ENCODE peak calls at places on chromosomes 3 and 15, in ten cellular contexts. C is HFF-Myc, V is A549, B is heart left ventricle, Z is cardiac muscle cell, G is glutamatergic neuron, F is fibroblast of lung, D is cardiac fibroblast, E is GM12865, Y is neural progenitor cell. W is an unnamed sample.

GRCh38 chr3:23949784-23950183 is 4.7 kb downstream of the NR1D2 start:
- DNase-seq in C (no peak), V (no peak), B (peak), Z (peak), G (no peak), F (no peak), D (no peak), E (peak), Y (no peak), W (no peak)

GRCh38 chr3:148643389-148643840 is 54.3 kb upstream of the AGTR1 start:
- DNase-seq in C (no peak), V (no peak), B (no peak), Z (peak), G (no peak), F (peak), D (peak), E (no peak), Y (peak), W (no peak)

GRCh38 chr3:169354774-169355501 is 308.6 kb downstream of the MECOM start:
- DNase-seq in C (no peak), V (no peak), B (no peak), Z (no peak), G (peak), F (no peak), D (no peak), E (no peak), Y (peak), W (no peak)

GRCh38 chr3:65833761-65834505 is 204.8 kb downstream of the MAGI1 start:
- DNase-seq in C (no peak), V (no peak), B (no peak), Z (no peak), G (no peak), F (peak), D (peak), E (peak), Y (no peak), W (no peak)

GRCh38 chr15:89463113-89463512 is 33.3 kb downstream of the RHCG start:
- DNase-seq in C (no peak), V (no peak), B (no peak), Z (no peak), G (no peak), F (no peak), D (no peak), E (no peak), Y (no peak), W (no peak)

GRCh38 chr15:77981281-77982126 is 96.0 kb downstream of the TBC1D2B start:
- DNase-seq in C (no peak), V (no peak), B (peak), Z (no peak), G (no peak), F (no peak), D (no peak), E (no peak), Y (no peak), W (no peak)

GRCh38 chr3:127015282-127016042 is 32.5 kb downstream of the PLXNA1 start:
- DNase-seq in C (no peak), V (no peak), B (no peak), Z (no peak), G (no peak), F (peak), D (no peak), E (peak), Y (peak), W (no peak)

GRCh38 chr15:87672309-87672897 is 584.1 kb downstream of the NTRK3 start:
- DNase-seq in C (peak), V (peak), B (no peak), Z (peak), G (peak), F (peak), D (peak), E (no peak), Y (peak), W (no peak)

GRCh38 chr15:40714144-40714543 is 19.2 kb downstream of the RAD51 start:
- DNase-seq in C (no peak), V (no peak), B (no peak), Z (no peak), G (no peak), F (no peak), D (no peak), E (no peak), Y (no peak), W (no peak)

GRCh38 chr3:23481660-23482278 is 278.6 kb downstream of the UBE2E2 start:
- DNase-seq in C (no peak), V (no peak), B (no peak), Z (no peak), G (no peak), F (peak), D (peak), E (no peak), Y (no peak), W (no peak)

GRCh38 chr3:161489390-161489789 is 7.2 kb upstream of the OTOL1 start:
- DNase-seq in C (no peak), V (no peak), B (no peak), Z (no peak), G (no peak), F (no peak), D (no peak), E (peak), Y (no peak), W (no peak)

GRCh38 chr3:46705022-46705530 is 3.9 kb downstream of the TMIE start:
- DNase-seq in C (peak), V (peak), B (peak), Z (peak), G (peak), F (peak), D (peak), E (peak), Y (peak), W (peak)

GRCh38 chr3:110886514-110886913 is 185.1 kb upstream of the NECTIN3 start:
- DNase-seq in C (no peak), V (no peak), B (no peak), Z (peak), G (no peak), F (peak), D (no peak), E (no peak), Y (peak), W (no peak)

GRCh38 chr15:38560456-38560926 is 4.1 kb downstream of the RASGRP1 start:
- DNase-seq in C (no peak), V (no peak), B (no peak), Z (no peak), G (no peak), F (no peak), D (no peak), E (peak), Y (no peak), W (no peak)

GRCh38 chr3:67357610-67358458 is 296.6 kb downstream of the SUCLG2 start:
- DNase-seq in C (peak), V (peak), B (no peak), Z (peak), G (peak), F (peak), D (peak), E (peak), Y (peak), W (no peak)

GRCh38 chr3:177358968-177359600 is 161.8 kb upstream of the TBL1XR1 start:
- DNase-seq in C (no peak), V (peak), B (peak), Z (peak), G (peak), F (peak), D (no peak), E (peak), Y (peak), W (no peak)

GRCh38 chr3:16849240-16849639 is 35.5 kb upstream of the PLCL2 start:
- DNase-seq in C (no peak), V (no peak), B (peak), Z (peak), G (peak), F (peak), D (peak), E (peak), Y (peak), W (peak)

GRCh38 chr15:84598993-84599392 is 1.8 kb upstream of the ZSCAN2 start:
- DNase-seq in C (peak), V (peak), B (no peak), Z (peak), G (peak), F (peak), D (peak), E (peak), Y (peak), W (no peak)

GRCh38 chr15:80780416-80781221 is 1.4 kb downstream of the CEMIP start:
- DNase-seq in C (no peak), V (peak), B (peak), Z (peak), G (peak), F (peak), D (peak), E (no peak), Y (peak), W (no peak)

GRCh38 chr15:98875309-98875708 is 132.3 kb downstream of the PGPEP1L start:
- DNase-seq in C (no peak), V (no peak), B (no peak), Z (no peak), G (no peak), F (no peak), D (no peak), E (no peak), Y (no peak), W (no peak)

GRCh38 chr3:184168363-184169120 is 6.1 kb upstream of the AP2M1 start:
- DNase-seq in C (no peak), V (no peak), B (peak), Z (no peak), G (no peak), F (peak), D (peak), E (no peak), Y (no peak), W (no peak)

GRCh38 chr3:161233557-161233956 is 12.4 kb downstream of the NMD3 start:
- DNase-seq in C (no peak), V (no peak), B (no peak), Z (no peak), G (no peak), F (peak), D (no peak), E (no peak), Y (no peak), W (no peak)

GRCh38 chr3:144931590-144931989 is 960.0 kb downstream of the DIPK2A start:
- DNase-seq in C (no peak), V (no peak), B (no peak), Z (no peak), G (no peak), F (no peak), D (no peak), E (no peak), Y (no peak), W (no peak)

GRCh38 chr3:65400893-65401292 is 637.8 kb downstream of the MAGI1 start:
- DNase-seq in C (no peak), V (no peak), B (no peak), Z (no peak), G (no peak), F (no peak), D (no peak), E (no peak), Y (peak), W (no peak)

GRCh38 chr15:64096486-64097431 is 977 bp downstream of the SNX1 start:
- DNase-seq in C (no peak), V (peak), B (no peak), Z (peak), G (no peak), F (peak), D (peak), E (peak), Y (peak), W (no peak)

GRCh38 chr15:52164631-52165265 is 26.4 kb downstream of the GNB5 start:
- DNase-seq in C (no peak), V (no peak), B (no peak), Z (no peak), G (no peak), F (no peak), D (no peak), E (no peak), Y (no peak), W (no peak)

GRCh38 chr3:50299638-50299928 is 378 bp upstream of the HYAL3 start:
- DNase-seq in C (no peak), V (no peak), B (no peak), Z (no peak), G (no peak), F (no peak), D (no peak), E (no peak), Y (no peak), W (no peak)

GRCh38 chr3:58492385-58492970 is 582 bp downstream of the KCTD6 start:
- DNase-seq in C (no peak), V (no peak), B (no peak), Z (no peak), G (no peak), F (no peak), D (no peak), E (peak), Y (no peak), W (no peak)

GRCh38 chr3:101017048-101017447 is 23.8 kb upstream of the ABI3BP start:
- DNase-seq in C (no peak), V (no peak), B (no peak), Z (no peak), G (no peak), F (peak), D (peak), E (no peak), Y (no peak), W (no peak)

GRCh38 chr3:47008258-47008671 is 28.8 kb downstream of the NBEAL2 start:
- DNase-seq in C (no peak), V (no peak), B (no peak), Z (no peak), G (no peak), F (no peak), D (no peak), E (no peak), Y (no peak), W (peak)

GRCh38 chr15:52278636-52279367 is 16.8 kb downstream of the MYO5C start:
- DNase-seq in C (no peak), V (no peak), B (no peak), Z (no peak), G (no peak), F (no peak), D (no peak), E (no peak), Y (no peak), W (no peak)

GRCh38 chr3:138438896-138439295 is 4.5 kb downstream of the ESYT3 start:
- DNase-seq in C (no peak), V (no peak), B (no peak), Z (no peak), G (no peak), F (no peak), D (no peak), E (no peak), Y (no peak), W (no peak)

GRCh38 chr3:28328188-28329151 is 20.1 kb upstream of the ZCWPW2 start:
- DNase-seq in C (no peak), V (no peak), B (no peak), Z (peak), G (no peak), F (peak), D (peak), E (peak), Y (peak), W (no peak)

GRCh38 chr3:113623827-113624226 is 72.6 kb downstream of the USF3 start:
- DNase-seq in C (no peak), V (no peak), B (no peak), Z (no peak), G (no peak), F (no peak), D (no peak), E (no peak), Y (no peak), W (no peak)
- TF ChIP-seq CTCF in C (no peak), V (no peak), B (no peak), Z (no peak), G (no peak), F (no peak), D (no peak), E (no peak), Y (no peak), W (no peak)

DNA sequence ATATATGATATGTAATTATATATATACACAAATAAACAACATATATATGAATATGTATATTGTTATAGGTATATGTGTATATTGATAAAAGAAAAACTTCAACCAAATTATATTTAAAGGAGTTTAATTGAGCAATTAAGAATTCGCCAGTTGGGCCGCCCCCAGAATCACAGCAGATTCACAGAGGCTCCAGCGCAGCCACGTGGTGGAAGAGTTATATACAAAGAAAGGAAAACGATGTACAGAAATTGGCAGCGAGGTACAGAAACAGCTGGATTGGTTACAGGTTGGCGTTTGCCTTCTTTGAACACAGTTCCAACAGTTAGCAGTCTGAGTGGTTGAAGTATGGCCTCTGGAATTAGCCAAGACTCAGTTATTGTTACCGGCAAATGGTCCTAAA is 137.3 kb upstream of the SLC24A5 start:
- DNase-seq in C (no peak), V (no peak), B (no peak), Z (no peak), G (no peak), F (no peak), D (no peak), E (no peak), Y (peak), W (no peak)
- TF ChIP-seq CTCF in C (no peak), V (no peak), B (no peak), Z (no peak), G (no peak), F (no peak), D (no peak), E (no peak), Y (peak), W (no peak)

GRCh38 chr3:48151807-48152427 is 36.3 kb downstream of the CDC25A start:
- DNase-seq in C (no peak), V (no peak), B (no peak), Z (no peak), G (no peak), F (no peak), D (no peak), E (no peak), Y (no peak), W (no peak)
- TF ChIP-seq CTCF in C (no peak), V (no peak), B (no peak), Z (no peak), G (no peak), F (no peak), D (no peak), E (no peak), Y (no peak), W (no peak)

DNA sequence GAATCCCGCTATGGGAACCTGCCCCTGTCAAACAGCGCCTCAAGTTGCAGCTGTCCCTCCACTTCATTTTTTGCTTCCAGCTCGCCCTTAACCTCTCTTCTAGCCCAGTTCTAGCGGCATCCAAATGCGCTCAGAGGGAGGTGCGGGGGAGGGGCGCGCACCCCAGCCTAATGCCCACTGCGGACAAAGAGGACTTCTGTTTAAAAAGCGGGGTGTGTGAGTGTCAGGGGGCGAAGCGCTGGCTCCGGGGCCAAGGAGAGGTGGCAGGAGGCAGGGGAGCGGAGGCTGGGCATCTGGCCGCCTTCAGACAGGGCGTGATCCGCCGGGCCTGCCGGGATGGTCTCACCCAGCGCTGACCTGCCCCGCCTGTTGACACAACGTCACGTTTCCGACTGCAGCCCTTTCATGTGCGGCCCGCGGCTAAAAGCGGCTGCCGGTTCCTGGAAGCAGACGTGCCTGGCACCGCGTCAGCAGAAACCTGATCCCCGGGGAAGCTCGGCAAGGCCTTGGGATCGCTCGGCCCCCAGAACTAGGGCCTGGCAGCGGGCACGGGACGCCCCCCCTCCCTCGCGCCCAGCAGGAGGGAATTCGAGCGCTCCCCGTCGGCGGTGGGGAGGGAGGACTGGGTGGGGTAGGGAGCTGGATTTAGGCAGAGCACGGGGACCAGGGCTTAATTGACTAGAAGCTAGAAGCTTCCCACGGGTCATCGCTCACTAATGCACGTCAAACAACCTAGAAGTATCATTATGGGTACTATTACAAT is 7.6 kb downstream of the BHLHE40 start:
- DNase-seq in C (peak), V (peak), B (peak), Z (peak), G (peak), F (peak), D (peak), E (peak), Y (peak), W (peak)
- TF ChIP-seq CTCF in C (no peak), V (no peak), B (peak), Z (no peak), G (no peak), F (no peak), D (peak), E (no peak), Y (no peak), W (no peak)

GRCh38 chr15:101539492-101539891 is 50.0 kb upstream of the PCSK6 start:
- DNase-seq in C (no peak), V (no peak), B (no peak), Z (no peak), G (no peak), F (no peak), D (no peak), E (no peak), Y (no peak), W (no peak)

GRCh38 chr15:101538996-101539395 is 49.5 kb upstream of the PCSK6 start:
- DNase-seq in C (no peak), V (no peak), B (no peak), Z (no peak), G (no peak), F (no peak), D (no peak), E (no peak), Y (no peak), W (no peak)

GRCh38 chr15:101539930-101540329 is 50.4 kb upstream of the PCSK6 start:
- DNase-seq in C (no peak), V (no peak), B (no peak), Z (no peak), G (no peak), F (no peak), D (no peak), E (no peak), Y (no peak), W (no peak)

GRCh38 chr15:101541501-101542292 is 52.2 kb upstream of the PCSK6 start:
- DNase-seq in C (no peak), V (no peak), B (no peak), Z (no peak), G (no peak), F (no peak), D (no peak), E (no peak), Y (no peak), W (no peak)

DNA sequence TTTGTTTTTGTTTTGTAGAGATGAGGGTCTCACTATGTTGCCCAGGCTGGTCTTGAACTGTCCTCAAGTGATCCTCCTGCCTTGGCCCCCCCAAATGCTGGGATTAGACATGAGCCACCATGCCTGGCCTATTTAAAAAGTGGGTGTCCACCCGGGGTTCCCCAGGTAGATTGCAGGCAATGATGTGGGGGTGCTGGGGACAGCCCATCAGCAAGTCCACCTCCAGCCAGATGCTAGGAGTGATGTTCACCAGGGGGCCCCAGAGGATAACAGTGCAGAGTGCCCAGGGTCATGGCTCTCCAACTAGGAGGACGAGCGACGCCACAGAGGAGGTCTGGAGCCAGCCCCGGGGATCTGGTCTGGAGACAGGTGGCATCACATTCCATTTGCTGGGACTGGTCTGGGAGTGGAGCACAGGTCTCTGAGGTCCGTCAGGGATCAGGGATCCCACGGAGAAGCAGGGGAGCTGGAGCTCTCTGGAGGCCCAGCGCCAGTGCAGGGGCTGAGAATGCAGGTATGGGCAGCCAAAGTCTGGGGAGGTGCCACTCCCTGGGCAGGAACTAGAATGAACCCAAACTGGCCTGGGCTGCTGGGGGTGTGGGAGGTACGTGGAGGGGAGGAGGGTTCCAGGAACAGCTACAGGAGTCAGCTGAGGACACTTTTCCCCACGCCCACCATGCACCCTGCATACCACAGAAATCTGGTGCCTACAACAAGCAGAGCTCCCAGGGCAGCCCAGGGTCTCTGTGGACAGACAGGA is 51.2 kb upstream of the PCSK6 start:
- DNase-seq in C (no peak), V (no peak), B (peak), Z (peak), G (no peak), F (no peak), D (no peak), E (no peak), Y (no peak), W (no peak)
- TF ChIP-seq CTCF in C (no peak), V (peak), B (peak), Z (no peak), G (no peak), F (no peak), D (peak), E (no peak), Y (no peak), W (no peak)

GRCh38 chr3:188053710-188054379 is 100.1 kb upstream of the LPP start:
- DNase-seq in C (no peak), V (no peak), B (no peak), Z (no peak), G (no peak), F (no peak), D (no peak), E (no peak), Y (no peak), W (no peak)

GRCh38 chr3:188052966-188053340 is 101.0 kb upstream of the LPP start:
- DNase-seq in C (no peak), V (no peak), B (no peak), Z (no peak), G (no peak), F (no peak), D (no peak), E (no peak), Y (no peak), W (no peak)

GRCh38 chr3:188049890-188050530 is 103.9 kb upstream of the LPP start:
- DNase-seq in C (no peak), V (no peak), B (no peak), Z (no peak), G (no peak), F (no peak), D (no peak), E (no peak), Y (no peak), W (no peak)

GRCh38 chr3:188051801-188052228 is 102.1 kb upstream of the LPP start:
- DNase-seq in C (no peak), V (no peak), B (peak), Z (no peak), G (no peak), F (peak), D (peak), E (no peak), Y (no peak), W (no peak)

GRCh38 chr3:188052229-188052965 is 101.6 kb upstream of the LPP start:
- DNase-seq in C (no peak), V (no peak), B (peak), Z (peak), G (no peak), F (peak), D (peak), E (no peak), Y (peak), W (no peak)
- TF ChIP-seq CTCF in C (no peak), V (no peak), B (peak), Z (peak), G (no peak), F (peak), D (peak), E (no peak), Y (peak), W (no peak)

W was measured in CD14-positive monocyte.